ENCODE peak calls at places on chromosomes 13 and 19, in four cellular contexts. X is WTC11, M is K562, R is HepG2. U is an unnamed sample.

GRCh38 chr19:43555185-43555770 is 20.0 kb downstream of the XRCC1 start:
- DNase-seq in X (peak), M (peak), R (peak), U (peak)

GRCh38 chr13:31794452-31794851 is 55.1 kb downstream of the RXFP2 start:
- DNase-seq in X (no peak), M (no peak), R (no peak), U (no peak)

GRCh38 chr13:90899411-90899810 is 448.1 kb upstream of the MIR17HG start:
- DNase-seq in X (no peak), M (no peak), R (no peak), U (no peak)

GRCh38 chr19:12884926-12885748 is 1.9 kb downstream of the KLF1 start:
- DNase-seq in X (peak), M (peak), R (peak), U (peak)

GRCh38 chr19:51024924-51025323 is 1.5 kb downstream of the KLK11 start:
- DNase-seq in X (no peak), M (no peak), R (no peak), U (no peak)

GRCh38 chr19:3343619-3344502 is 22.5 kb upstream of the NFIC start:
- DNase-seq in X (peak), M (peak), R (peak), U (peak)

GRCh38 chr13:50594276-50594970 is 249.1 kb downstream of the DLEU7 start:
- DNase-seq in X (peak), M (no peak), R (peak), U (no peak)

GRCh38 chr19:7648265-7649014 is 11.5 kb downstream of the STXBP2 start:
- DNase-seq in X (no peak), M (no peak), R (no peak), U (no peak)

GRCh38 chr13:40315416-40316064 is 350.9 kb downstream of the FOXO1 start:
- DNase-seq in X (no peak), M (no peak), R (no peak), U (no peak)

GRCh38 chr19:38676023-38676877 is 28.8 kb downstream of the ACTN4 start:
- DNase-seq in X (no peak), M (peak), R (no peak), U (no peak)

GRCh38 chr19:17294051-17294891 is 9.0 kb downstream of the ABHD8 start:
- DNase-seq in X (peak), M (peak), R (no peak), U (peak)

GRCh38 chr19:44570603-44570983 is 41.1 kb upstream of the CEACAM20 start:
- DNase-seq in X (no peak), M (no peak), R (no peak), U (no peak)

GRCh38 chr13:47326061-47326460 is 429.2 kb upstream of the HTR2A start:
- DNase-seq in X (no peak), M (no peak), R (no peak), U (no peak)

GRCh38 chr13:26425439-26426358 is 131.8 kb upstream of the WASF3 start:
- DNase-seq in X (no peak), M (no peak), R (peak), U (no peak)

GRCh38 chr13:49234741-49235140 is 13.0 kb upstream of the CDADC1 start:
- DNase-seq in X (no peak), M (no peak), R (no peak), U (no peak)
- TF ChIP-seq ELF4 in X (no peak), M (no peak), R (no peak), U (no peak)

GRCh38 chr19:15123900-15124299 is 16.7 kb downstream of the SYDE1 start:
- DNase-seq in X (no peak), M (no peak), R (no peak), U (no peak)
- TF ChIP-seq SP1 in X (no peak), M (no peak), R (no peak), U (no peak)

DNA sequence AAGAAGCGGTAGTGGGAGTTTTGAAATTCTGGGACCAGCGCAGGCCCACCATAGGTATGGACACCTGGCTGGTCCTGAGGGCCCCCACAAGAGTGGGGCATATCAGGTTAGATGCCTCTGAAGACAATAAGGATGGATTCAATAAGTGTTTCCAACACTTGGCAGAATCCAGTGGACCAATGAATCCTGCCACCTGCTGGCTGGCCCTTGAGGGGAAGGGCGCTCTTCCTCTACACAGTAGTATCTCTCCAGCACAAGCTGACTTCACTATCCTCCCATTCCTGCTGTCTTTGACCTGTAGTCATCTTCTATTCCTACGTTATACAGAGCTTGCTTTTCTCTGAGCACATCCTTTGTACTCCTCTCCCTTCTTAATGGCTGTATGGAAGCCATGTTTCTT is 199.7 kb upstream of the TSHZ3 start:
- DNase-seq in X (peak), M (peak), R (no peak), U (peak)
- TF ChIP-seq ELF4 in X (no peak), M (no peak), R (no peak), U (no peak)

DNA sequence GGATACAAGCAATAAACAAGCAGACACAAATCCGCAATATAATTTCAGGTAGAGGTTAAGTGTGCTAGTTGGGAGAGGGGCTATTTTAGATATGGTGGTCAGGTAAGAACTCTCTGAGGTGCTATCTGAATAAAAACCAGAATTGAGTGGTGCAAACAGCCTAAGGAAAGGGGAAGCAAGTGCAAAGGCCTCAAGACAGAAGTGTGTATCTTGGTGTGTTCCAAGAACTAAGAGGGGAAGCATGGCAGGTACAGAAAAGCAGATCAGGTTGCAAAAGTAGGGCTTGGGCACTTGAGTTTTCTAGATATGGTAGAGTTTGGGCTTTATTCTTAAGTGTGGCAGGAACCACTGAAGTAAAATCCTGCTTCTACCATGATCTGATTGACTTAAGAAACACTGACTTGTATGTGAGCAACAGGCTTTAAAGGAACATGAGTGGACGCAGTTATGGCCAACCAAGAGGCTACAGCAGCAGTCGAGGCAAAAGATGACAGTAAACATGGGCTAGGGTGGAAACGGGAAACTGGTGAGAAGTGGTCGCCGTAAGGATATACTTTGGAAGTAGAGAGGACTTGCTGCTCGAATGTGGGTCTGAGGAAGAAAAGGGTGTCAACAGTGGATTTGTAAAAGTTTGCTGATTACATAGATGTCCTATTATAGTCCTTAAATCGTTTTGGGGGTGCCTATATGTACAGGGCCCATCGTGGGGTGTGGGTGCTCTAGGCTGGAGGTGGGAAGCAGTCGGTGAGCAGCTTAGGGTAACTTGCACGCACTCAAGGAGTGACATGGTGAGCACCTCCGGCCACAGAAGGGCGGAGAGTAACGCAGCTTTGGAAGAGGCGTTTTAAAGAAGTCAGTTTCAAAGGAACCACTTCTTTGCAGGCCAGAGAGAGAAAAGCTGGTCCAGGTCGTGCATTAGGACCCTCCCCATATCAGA is 678 bp downstream of the TGDS start:
- DNase-seq in X (no peak), M (peak), R (no peak), U (peak)
- TF ChIP-seq SP1 in X (no peak), M (no peak), R (no peak), U (no peak)

DNA sequence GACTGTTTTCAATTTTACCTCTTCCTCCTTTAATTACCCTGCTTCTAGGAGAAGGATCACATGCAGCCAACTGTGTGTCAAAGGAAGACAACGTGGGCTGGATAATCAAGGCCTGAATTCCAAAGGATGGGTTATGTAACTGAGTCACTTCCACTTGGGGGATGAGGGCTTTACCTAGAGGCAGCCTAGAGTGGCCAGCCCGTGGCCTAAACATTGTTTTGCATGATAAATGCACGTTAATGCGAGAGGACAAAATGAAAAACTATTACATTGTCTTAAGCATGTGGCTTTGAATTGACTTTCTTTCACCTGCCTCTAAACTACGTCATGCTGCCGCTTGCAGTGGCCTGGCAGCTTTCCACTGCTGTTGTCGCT is 94.9 kb downstream of the KCTD12 start:
- DNase-seq in X (no peak), M (no peak), R (no peak), U (no peak)
- TF ChIP-seq ELF4 in X (no peak), M (no peak), R (no peak), U (no peak)

GRCh38 chr13:113110852-113111315 is 5.3 kb downstream of the F7 start:
- DNase-seq in X (peak), M (no peak), R (no peak), U (no peak)

GRCh38 chr13:113106666-113107065 is 1.1 kb downstream of the F7 start:
- DNase-seq in X (no peak), M (no peak), R (no peak), U (no peak)

GRCh38 chr13:113112893-113113845 is 7.6 kb downstream of the F7 start:
- DNase-seq in X (no peak), M (no peak), R (no peak), U (no peak)

GRCh38 chr13:113109151-113110047 is 3.8 kb downstream of the F7 start:
- DNase-seq in X (peak), M (no peak), R (no peak), U (no peak)

DNA sequence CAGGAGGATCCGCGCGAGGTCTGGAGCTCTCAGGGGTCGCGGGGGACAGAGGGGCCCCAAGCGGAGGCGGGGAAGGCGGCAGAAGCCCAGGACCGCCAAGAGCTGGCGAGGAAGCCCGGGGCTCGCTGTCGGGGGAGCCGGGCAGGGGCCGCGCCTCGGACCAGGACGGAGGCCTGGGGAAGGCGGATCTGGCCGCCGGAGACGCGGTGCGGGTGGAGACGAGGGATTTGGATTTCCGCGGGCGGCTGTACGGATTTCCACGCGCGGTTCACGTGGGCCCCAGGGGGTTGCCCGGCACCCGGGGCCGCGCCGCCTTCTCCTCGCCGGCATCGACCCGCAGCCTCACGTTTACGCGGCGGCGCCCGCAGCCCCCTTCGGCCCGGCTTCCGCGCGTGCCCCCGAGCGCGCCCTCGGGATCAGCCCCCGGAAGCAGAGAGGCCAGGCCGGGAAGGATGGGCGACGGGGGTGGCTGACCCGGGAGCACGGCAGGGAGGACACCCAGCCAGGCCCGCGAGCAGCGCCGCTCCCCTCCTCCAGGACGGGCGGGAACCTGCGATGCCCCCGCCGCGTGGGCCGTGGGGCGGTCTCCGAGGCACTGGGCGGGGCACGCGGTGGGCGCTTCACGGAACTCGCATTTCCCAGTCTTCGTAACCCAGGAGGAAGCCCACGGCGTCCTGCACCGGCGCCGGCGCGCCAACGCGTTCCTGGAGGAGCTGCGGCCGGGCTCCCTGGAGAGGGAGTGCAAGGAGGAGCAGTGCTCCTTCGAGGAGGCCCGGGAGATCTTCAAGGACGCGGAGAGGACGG is 4.7 kb downstream of the F7 start:
- DNase-seq in X (peak), M (no peak), R (no peak), U (no peak)
- TF ChIP-seq SP1 in X (no peak), M (no peak), R (no peak), U (no peak)

GRCh38 chr19:18710986-18711751 is 27.7 kb downstream of the CRTC1 start:
- DNase-seq in X (no peak), M (no peak), R (no peak), U (no peak)
- TF ChIP-seq ELF4 in X (no peak), M (no peak), R (no peak), U (no peak)

GRCh38 chr19:15456871-15457700 is 7.3 kb downstream of the RASAL3 start:
- DNase-seq in X (peak), M (peak), R (no peak), U (no peak)

GRCh38 chr19:15457701-15458484 is 6.5 kb downstream of the RASAL3 start:
- DNase-seq in X (no peak), M (no peak), R (no peak), U (no peak)

GRCh38 chr19:15463865-15464371 is 426 bp downstream of the RASAL3 start:
- DNase-seq in X (peak), M (no peak), R (no peak), U (no peak)

GRCh38 chr19:15464394-15465385 is at the start of gene RASAL3:
- DNase-seq in X (no peak), M (no peak), R (no peak), U (no peak)

GRCh38 chr19:15461694-15462093 is 2.6 kb downstream of the RASAL3 start:
- DNase-seq in X (no peak), M (no peak), R (no peak), U (no peak)
- TF ChIP-seq SP1 in X (no peak), M (no peak), R (no peak), U (no peak)